ENCODE peak calls at places on chromosomes 16 and 17, in nine cellular contexts. One of them, this sample, is unnamed.

GRCh38 chr16:72876221-72876620 is 171.7 kb downstream of the ZFHX3 start:
- DNase-seq in stomach: peak
- DNase-seq in effector CD4-positive, alpha-beta T cell: no peak
- DNase-seq in activated CD4-positive, alpha-beta T cell treated with anti-CD3 and anti-CD28 coated beads for 24 hours: no peak
- DNase-seq in MM.1S: no peak
- DNase-seq in fibroblast of gingiva: peak
- DNase-seq in amygdala: no peak
- DNase-seq in stimulated activated CD8-positive, alpha-beta memory T cell treated with anti-CD3 and anti-CD28 coated beads, Interleukin-15, amount 100 ng/mL, for 4 hours: no peak
- DNase-seq in LoVo: no peak
- DNase-seq in this sample: no peak

GRCh38 chr17:16997514-16998429 is 25.9 kb upstream of the TNFRSF13B start:
- DNase-seq in stomach: no peak
- DNase-seq in effector CD4-positive, alpha-beta T cell: no peak
- DNase-seq in activated CD4-positive, alpha-beta T cell treated with anti-CD3 and anti-CD28 coated beads for 24 hours: peak
- DNase-seq in MM.1S: no peak
- DNase-seq in fibroblast of gingiva: no peak
- DNase-seq in amygdala: no peak
- DNase-seq in stimulated activated CD8-positive, alpha-beta memory T cell treated with anti-CD3 and anti-CD28 coated beads, Interleukin-15, amount 100 ng/mL, for 4 hours: peak
- DNase-seq in LoVo: no peak
- DNase-seq in this sample: no peak

GRCh38 chr16:83935858-83936255 is 17.2 kb upstream of the OSGIN1 start:
- DNase-seq in stomach: no peak
- DNase-seq in effector CD4-positive, alpha-beta T cell: no peak
- DNase-seq in activated CD4-positive, alpha-beta T cell treated with anti-CD3 and anti-CD28 coated beads for 24 hours: no peak
- DNase-seq in MM.1S: no peak
- DNase-seq in fibroblast of gingiva: no peak
- DNase-seq in amygdala: no peak
- DNase-seq in stimulated activated CD8-positive, alpha-beta memory T cell treated with anti-CD3 and anti-CD28 coated beads, Interleukin-15, amount 100 ng/mL, for 4 hours: no peak
- DNase-seq in LoVo: no peak
- DNase-seq in this sample: no peak

GRCh38 chr16:84054916-84055315 is 12.3 kb upstream of the SLC38A8 start:
- DNase-seq in stomach: no peak
- DNase-seq in effector CD4-positive, alpha-beta T cell: no peak
- DNase-seq in activated CD4-positive, alpha-beta T cell treated with anti-CD3 and anti-CD28 coated beads for 24 hours: no peak
- DNase-seq in MM.1S: no peak
- DNase-seq in fibroblast of gingiva: no peak
- DNase-seq in amygdala: no peak
- DNase-seq in stimulated activated CD8-positive, alpha-beta memory T cell treated with anti-CD3 and anti-CD28 coated beads, Interleukin-15, amount 100 ng/mL, for 4 hours: no peak
- DNase-seq in LoVo: no peak
- DNase-seq in this sample: no peak

GRCh38 chr17:42484304-42484703 is 25.6 kb downstream of the ATP6V0A1 start:
- DNase-seq in stomach: no peak
- DNase-seq in effector CD4-positive, alpha-beta T cell: peak
- DNase-seq in activated CD4-positive, alpha-beta T cell treated with anti-CD3 and anti-CD28 coated beads for 24 hours: peak
- DNase-seq in MM.1S: peak
- DNase-seq in fibroblast of gingiva: no peak
- DNase-seq in amygdala: no peak
- DNase-seq in stimulated activated CD8-positive, alpha-beta memory T cell treated with anti-CD3 and anti-CD28 coated beads, Interleukin-15, amount 100 ng/mL, for 4 hours: peak
- DNase-seq in LoVo: no peak
- DNase-seq in this sample: peak

GRCh38 chr17:4386406-4386805 is 19.9 kb upstream of the UBE2G1 start:
- DNase-seq in stomach: no peak
- DNase-seq in effector CD4-positive, alpha-beta T cell: no peak
- DNase-seq in activated CD4-positive, alpha-beta T cell treated with anti-CD3 and anti-CD28 coated beads for 24 hours: no peak
- DNase-seq in MM.1S: no peak
- DNase-seq in fibroblast of gingiva: no peak
- DNase-seq in amygdala: no peak
- DNase-seq in stimulated activated CD8-positive, alpha-beta memory T cell treated with anti-CD3 and anti-CD28 coated beads, Interleukin-15, amount 100 ng/mL, for 4 hours: no peak
- DNase-seq in LoVo: no peak
- DNase-seq in this sample: no peak

GRCh38 chr16:66537236-66537635 is 12.7 kb downstream of the TK2 start:
- DNase-seq in stomach: no peak
- DNase-seq in effector CD4-positive, alpha-beta T cell: no peak
- DNase-seq in activated CD4-positive, alpha-beta T cell treated with anti-CD3 and anti-CD28 coated beads for 24 hours: no peak
- DNase-seq in MM.1S: no peak
- DNase-seq in fibroblast of gingiva: no peak
- DNase-seq in amygdala: no peak
- DNase-seq in stimulated activated CD8-positive, alpha-beta memory T cell treated with anti-CD3 and anti-CD28 coated beads, Interleukin-15, amount 100 ng/mL, for 4 hours: no peak
- DNase-seq in LoVo: no peak
- DNase-seq in this sample: no peak

GRCh38 chr16:57208926-57209325 is 22.8 kb downstream of the RSPRY1 start:
- DNase-seq in stomach: no peak
- DNase-seq in effector CD4-positive, alpha-beta T cell: no peak
- DNase-seq in activated CD4-positive, alpha-beta T cell treated with anti-CD3 and anti-CD28 coated beads for 24 hours: no peak
- DNase-seq in MM.1S: no peak
- DNase-seq in fibroblast of gingiva: no peak
- DNase-seq in amygdala: no peak
- DNase-seq in stimulated activated CD8-positive, alpha-beta memory T cell treated with anti-CD3 and anti-CD28 coated beads, Interleukin-15, amount 100 ng/mL, for 4 hours: no peak
- DNase-seq in LoVo: no peak
- DNase-seq in this sample: no peak

GRCh38 chr16:54285414-54286066 is 1.0 kb downstream of the IRX3 start:
- DNase-seq in stomach: peak
- DNase-seq in effector CD4-positive, alpha-beta T cell: no peak
- DNase-seq in activated CD4-positive, alpha-beta T cell treated with anti-CD3 and anti-CD28 coated beads for 24 hours: no peak
- DNase-seq in MM.1S: no peak
- DNase-seq in fibroblast of gingiva: peak
- DNase-seq in amygdala: no peak
- DNase-seq in stimulated activated CD8-positive, alpha-beta memory T cell treated with anti-CD3 and anti-CD28 coated beads, Interleukin-15, amount 100 ng/mL, for 4 hours: no peak
- DNase-seq in LoVo: no peak
- DNase-seq in this sample: no peak

GRCh38 chr16:66273036-66273435 is 93.5 kb upstream of the CDH5 start:
- DNase-seq in stomach: no peak
- DNase-seq in effector CD4-positive, alpha-beta T cell: no peak
- DNase-seq in activated CD4-positive, alpha-beta T cell treated with anti-CD3 and anti-CD28 coated beads for 24 hours: no peak
- DNase-seq in MM.1S: no peak
- DNase-seq in fibroblast of gingiva: no peak
- DNase-seq in amygdala: no peak
- DNase-seq in stimulated activated CD8-positive, alpha-beta memory T cell treated with anti-CD3 and anti-CD28 coated beads, Interleukin-15, amount 100 ng/mL, for 4 hours: no peak
- DNase-seq in LoVo: no peak
- DNase-seq in this sample: no peak

GRCh38 chr17:17227608-17228520 is 9.1 kb downstream of the FLCN start:
- DNase-seq in stomach: peak
- DNase-seq in effector CD4-positive, alpha-beta T cell: no peak
- DNase-seq in activated CD4-positive, alpha-beta T cell treated with anti-CD3 and anti-CD28 coated beads for 24 hours: no peak
- DNase-seq in MM.1S: no peak
- DNase-seq in fibroblast of gingiva: no peak
- DNase-seq in amygdala: no peak
- DNase-seq in stimulated activated CD8-positive, alpha-beta memory T cell treated with anti-CD3 and anti-CD28 coated beads, Interleukin-15, amount 100 ng/mL, for 4 hours: no peak
- DNase-seq in LoVo: no peak
- DNase-seq in this sample: no peak

GRCh38 chr17:78343099-78343432 is 16.8 kb downstream of the SOCS3 start:
- DNase-seq in stomach: peak
- DNase-seq in effector CD4-positive, alpha-beta T cell: no peak
- DNase-seq in activated CD4-positive, alpha-beta T cell treated with anti-CD3 and anti-CD28 coated beads for 24 hours: no peak
- DNase-seq in MM.1S: no peak
- DNase-seq in fibroblast of gingiva: peak
- DNase-seq in amygdala: no peak
- DNase-seq in stimulated activated CD8-positive, alpha-beta memory T cell treated with anti-CD3 and anti-CD28 coated beads, Interleukin-15, amount 100 ng/mL, for 4 hours: no peak
- DNase-seq in LoVo: no peak
- DNase-seq in this sample: no peak

GRCh38 chr17:1422907-1423306 is 22.9 kb upstream of the YWHAE start:
- DNase-seq in stomach: no peak
- DNase-seq in effector CD4-positive, alpha-beta T cell: no peak
- DNase-seq in activated CD4-positive, alpha-beta T cell treated with anti-CD3 and anti-CD28 coated beads for 24 hours: no peak
- DNase-seq in MM.1S: no peak
- DNase-seq in fibroblast of gingiva: peak
- DNase-seq in amygdala: no peak
- DNase-seq in stimulated activated CD8-positive, alpha-beta memory T cell treated with anti-CD3 and anti-CD28 coated beads, Interleukin-15, amount 100 ng/mL, for 4 hours: no peak
- DNase-seq in LoVo: no peak
- DNase-seq in this sample: no peak

GRCh38 chr17:76737082-76737675 is at the start of gene SRSF2:
- DNase-seq in stomach: peak
- DNase-seq in effector CD4-positive, alpha-beta T cell: peak
- DNase-seq in activated CD4-positive, alpha-beta T cell treated with anti-CD3 and anti-CD28 coated beads for 24 hours: peak
- DNase-seq in MM.1S: peak
- DNase-seq in fibroblast of gingiva: peak
- DNase-seq in amygdala: peak
- DNase-seq in stimulated activated CD8-positive, alpha-beta memory T cell treated with anti-CD3 and anti-CD28 coated beads, Interleukin-15, amount 100 ng/mL, for 4 hours: peak
- DNase-seq in LoVo: peak
- DNase-seq in this sample: peak

GRCh38 chr17:80774643-80775281 is 216.9 kb upstream of the CHMP6 start:
- DNase-seq in stomach: no peak
- DNase-seq in effector CD4-positive, alpha-beta T cell: no peak
- DNase-seq in activated CD4-positive, alpha-beta T cell treated with anti-CD3 and anti-CD28 coated beads for 24 hours: no peak
- DNase-seq in MM.1S: no peak
- DNase-seq in fibroblast of gingiva: no peak
- DNase-seq in amygdala: no peak
- DNase-seq in stimulated activated CD8-positive, alpha-beta memory T cell treated with anti-CD3 and anti-CD28 coated beads, Interleukin-15, amount 100 ng/mL, for 4 hours: no peak
- DNase-seq in LoVo: no peak
- DNase-seq in this sample: no peak

GRCh38 chr16:1812732-1813163 is 13.9 kb downstream of the HAGH start:
- DNase-seq in stomach: peak
- DNase-seq in effector CD4-positive, alpha-beta T cell: peak
- DNase-seq in activated CD4-positive, alpha-beta T cell treated with anti-CD3 and anti-CD28 coated beads for 24 hours: peak
- DNase-seq in MM.1S: no peak
- DNase-seq in fibroblast of gingiva: no peak
- DNase-seq in amygdala: peak
- DNase-seq in stimulated activated CD8-positive, alpha-beta memory T cell treated with anti-CD3 and anti-CD28 coated beads, Interleukin-15, amount 100 ng/mL, for 4 hours: no peak
- DNase-seq in LoVo: peak
- DNase-seq in this sample: peak

GRCh38 chr17:7626307-7626706 is 1.3 kb downstream of the SAT2 start:
- DNase-seq in stomach: no peak
- DNase-seq in effector CD4-positive, alpha-beta T cell: no peak
- DNase-seq in activated CD4-positive, alpha-beta T cell treated with anti-CD3 and anti-CD28 coated beads for 24 hours: no peak
- DNase-seq in MM.1S: no peak
- DNase-seq in fibroblast of gingiva: no peak
- DNase-seq in amygdala: no peak
- DNase-seq in stimulated activated CD8-positive, alpha-beta memory T cell treated with anti-CD3 and anti-CD28 coated beads, Interleukin-15, amount 100 ng/mL, for 4 hours: no peak
- DNase-seq in LoVo: no peak
- DNase-seq in this sample: no peak

GRCh38 chr16:11686713-11687112 is 18.5 kb downstream of the SNN start:
- DNase-seq in stomach: no peak
- DNase-seq in effector CD4-positive, alpha-beta T cell: no peak
- DNase-seq in activated CD4-positive, alpha-beta T cell treated with anti-CD3 and anti-CD28 coated beads for 24 hours: no peak
- DNase-seq in MM.1S: peak
- DNase-seq in fibroblast of gingiva: no peak
- DNase-seq in amygdala: no peak
- DNase-seq in stimulated activated CD8-positive, alpha-beta memory T cell treated with anti-CD3 and anti-CD28 coated beads, Interleukin-15, amount 100 ng/mL, for 4 hours: no peak
- DNase-seq in LoVo: no peak
- DNase-seq in this sample: no peak

GRCh38 chr17:40556884-40557414 is 8.3 kb downstream of the CCR7 start:
- DNase-seq in stomach: peak
- DNase-seq in effector CD4-positive, alpha-beta T cell: no peak
- DNase-seq in activated CD4-positive, alpha-beta T cell treated with anti-CD3 and anti-CD28 coated beads for 24 hours: no peak
- DNase-seq in MM.1S: no peak
- DNase-seq in fibroblast of gingiva: no peak
- DNase-seq in amygdala: no peak
- DNase-seq in stimulated activated CD8-positive, alpha-beta memory T cell treated with anti-CD3 and anti-CD28 coated beads, Interleukin-15, amount 100 ng/mL, for 4 hours: no peak
- DNase-seq in LoVo: no peak
- DNase-seq in this sample: no peak

GRCh38 chr17:32429598-32429997 is 14.7 kb upstream of the PSMD11 start:
- DNase-seq in stomach: no peak
- DNase-seq in effector CD4-positive, alpha-beta T cell: no peak
- DNase-seq in activated CD4-positive, alpha-beta T cell treated with anti-CD3 and anti-CD28 coated beads for 24 hours: no peak
- DNase-seq in MM.1S: no peak
- DNase-seq in fibroblast of gingiva: no peak
- DNase-seq in amygdala: no peak
- DNase-seq in stimulated activated CD8-positive, alpha-beta memory T cell treated with anti-CD3 and anti-CD28 coated beads, Interleukin-15, amount 100 ng/mL, for 4 hours: no peak
- DNase-seq in LoVo: no peak
- DNase-seq in this sample: no peak

GRCh38 chr17:75478508-75478907 is 22.1 kb downstream of the TMEM94 start:
- DNase-seq in stomach: no peak
- DNase-seq in effector CD4-positive, alpha-beta T cell: no peak
- DNase-seq in activated CD4-positive, alpha-beta T cell treated with anti-CD3 and anti-CD28 coated beads for 24 hours: no peak
- DNase-seq in MM.1S: no peak
- DNase-seq in fibroblast of gingiva: no peak
- DNase-seq in amygdala: no peak
- DNase-seq in stimulated activated CD8-positive, alpha-beta memory T cell treated with anti-CD3 and anti-CD28 coated beads, Interleukin-15, amount 100 ng/mL, for 4 hours: no peak
- DNase-seq in LoVo: no peak
- DNase-seq in this sample: no peak

GRCh38 chr16:84138824-84139627 is 6.0 kb downstream of the HSDL1 start:
- DNase-seq in stomach: peak
- DNase-seq in effector CD4-positive, alpha-beta T cell: no peak
- DNase-seq in activated CD4-positive, alpha-beta T cell treated with anti-CD3 and anti-CD28 coated beads for 24 hours: no peak
- DNase-seq in MM.1S: peak
- DNase-seq in fibroblast of gingiva: peak
- DNase-seq in amygdala: no peak
- DNase-seq in stimulated activated CD8-positive, alpha-beta memory T cell treated with anti-CD3 and anti-CD28 coated beads, Interleukin-15, amount 100 ng/mL, for 4 hours: no peak
- DNase-seq in LoVo: no peak
- DNase-seq in this sample: no peak

GRCh38 chr16:528111-529011 is 849 bp downstream of the CAPN15 start:
- DNase-seq in stomach: peak
- DNase-seq in effector CD4-positive, alpha-beta T cell: no peak
- DNase-seq in activated CD4-positive, alpha-beta T cell treated with anti-CD3 and anti-CD28 coated beads for 24 hours: no peak
- DNase-seq in MM.1S: peak
- DNase-seq in fibroblast of gingiva: peak
- DNase-seq in amygdala: no peak
- DNase-seq in stimulated activated CD8-positive, alpha-beta memory T cell treated with anti-CD3 and anti-CD28 coated beads, Interleukin-15, amount 100 ng/mL, for 4 hours: no peak
- DNase-seq in LoVo: peak
- DNase-seq in this sample: no peak

GRCh38 chr16:19130852-19131808 is 17.4 kb downstream of the ITPRIPL2 start:
- DNase-seq in stomach: no peak
- DNase-seq in effector CD4-positive, alpha-beta T cell: no peak
- DNase-seq in activated CD4-positive, alpha-beta T cell treated with anti-CD3 and anti-CD28 coated beads for 24 hours: no peak
- DNase-seq in MM.1S: no peak
- DNase-seq in fibroblast of gingiva: peak
- DNase-seq in amygdala: no peak
- DNase-seq in stimulated activated CD8-positive, alpha-beta memory T cell treated with anti-CD3 and anti-CD28 coated beads, Interleukin-15, amount 100 ng/mL, for 4 hours: no peak
- DNase-seq in LoVo: peak
- DNase-seq in this sample: no peak

GRCh38 chr17:82972836-82973372 is 106.5 kb upstream of the METRNL start:
- DNase-seq in stomach: no peak
- DNase-seq in effector CD4-positive, alpha-beta T cell: no peak
- DNase-seq in activated CD4-positive, alpha-beta T cell treated with anti-CD3 and anti-CD28 coated beads for 24 hours: no peak
- DNase-seq in MM.1S: no peak
- DNase-seq in fibroblast of gingiva: no peak
- DNase-seq in amygdala: no peak
- DNase-seq in stimulated activated CD8-positive, alpha-beta memory T cell treated with anti-CD3 and anti-CD28 coated beads, Interleukin-15, amount 100 ng/mL, for 4 hours: no peak
- DNase-seq in LoVo: no peak
- DNase-seq in this sample: no peak

GRCh38 chr16:50742521-50743150 is 750 bp downstream of the CYLD start:
- DNase-seq in stomach: no peak
- DNase-seq in effector CD4-positive, alpha-beta T cell: peak
- DNase-seq in activated CD4-positive, alpha-beta T cell treated with anti-CD3 and anti-CD28 coated beads for 24 hours: no peak
- DNase-seq in MM.1S: peak
- DNase-seq in fibroblast of gingiva: peak
- DNase-seq in amygdala: no peak
- DNase-seq in stimulated activated CD8-positive, alpha-beta memory T cell treated with anti-CD3 and anti-CD28 coated beads, Interleukin-15, amount 100 ng/mL, for 4 hours: no peak
- DNase-seq in LoVo: no peak
- DNase-seq in this sample: peak

GRCh38 chr16:1850981-1851380 is 21.0 kb downstream of the MEIOB start:
- DNase-seq in stomach: no peak
- DNase-seq in effector CD4-positive, alpha-beta T cell: no peak
- DNase-seq in activated CD4-positive, alpha-beta T cell treated with anti-CD3 and anti-CD28 coated beads for 24 hours: no peak
- DNase-seq in MM.1S: no peak
- DNase-seq in fibroblast of gingiva: no peak
- DNase-seq in amygdala: no peak
- DNase-seq in stimulated activated CD8-positive, alpha-beta memory T cell treated with anti-CD3 and anti-CD28 coated beads, Interleukin-15, amount 100 ng/mL, for 4 hours: no peak
- DNase-seq in LoVo: no peak
- DNase-seq in this sample: no peak

GRCh38 chr17:9971991-9972390 is 66.9 kb upstream of the RCVRN start:
- DNase-seq in stomach: peak
- DNase-seq in effector CD4-positive, alpha-beta T cell: no peak
- DNase-seq in activated CD4-positive, alpha-beta T cell treated with anti-CD3 and anti-CD28 coated beads for 24 hours: no peak
- DNase-seq in MM.1S: no peak
- DNase-seq in fibroblast of gingiva: no peak
- DNase-seq in amygdala: no peak
- DNase-seq in stimulated activated CD8-positive, alpha-beta memory T cell treated with anti-CD3 and anti-CD28 coated beads, Interleukin-15, amount 100 ng/mL, for 4 hours: no peak
- DNase-seq in LoVo: peak
- DNase-seq in this sample: no peak

GRCh38 chr17:62998665-62999393 is 32.8 kb downstream of the TANC2 start:
- DNase-seq in stomach: no peak
- DNase-seq in effector CD4-positive, alpha-beta T cell: no peak
- DNase-seq in activated CD4-positive, alpha-beta T cell treated with anti-CD3 and anti-CD28 coated beads for 24 hours: no peak
- DNase-seq in MM.1S: no peak
- DNase-seq in fibroblast of gingiva: no peak
- DNase-seq in amygdala: no peak
- DNase-seq in stimulated activated CD8-positive, alpha-beta memory T cell treated with anti-CD3 and anti-CD28 coated beads, Interleukin-15, amount 100 ng/mL, for 4 hours: no peak
- DNase-seq in LoVo: no peak
- DNase-seq in this sample: no peak

GRCh38 chr17:732788-733720 is 658 bp downstream of the TLCD3A start:
- DNase-seq in stomach: peak
- DNase-seq in effector CD4-positive, alpha-beta T cell: no peak
- DNase-seq in activated CD4-positive, alpha-beta T cell treated with anti-CD3 and anti-CD28 coated beads for 24 hours: no peak
- DNase-seq in MM.1S: peak
- DNase-seq in fibroblast of gingiva: peak
- DNase-seq in amygdala: no peak
- DNase-seq in stimulated activated CD8-positive, alpha-beta memory T cell treated with anti-CD3 and anti-CD28 coated beads, Interleukin-15, amount 100 ng/mL, for 4 hours: no peak
- DNase-seq in LoVo: peak
- DNase-seq in this sample: no peak

GRCh38 chr17:82670661-82671060 is 22.4 kb upstream of the WDR45B start:
- DNase-seq in stomach: no peak
- DNase-seq in effector CD4-positive, alpha-beta T cell: no peak
- DNase-seq in activated CD4-positive, alpha-beta T cell treated with anti-CD3 and anti-CD28 coated beads for 24 hours: no peak
- DNase-seq in MM.1S: no peak
- DNase-seq in fibroblast of gingiva: no peak
- DNase-seq in amygdala: no peak
- DNase-seq in stimulated activated CD8-positive, alpha-beta memory T cell treated with anti-CD3 and anti-CD28 coated beads, Interleukin-15, amount 100 ng/mL, for 4 hours: no peak
- DNase-seq in LoVo: no peak
- DNase-seq in this sample: no peak